ENCODE peak calls at places on chromosome 15, in ten cellular contexts. E is WERI-Rb-1, K is mucosa of descending colon, U is tibial artery, T is AG04450, Q is neural progenitor cell, O is AG10803, F is B cell, G is H9, C is choroid plexus epithelial cell. Z is an unnamed sample.

GRCh38 chr15:67120839-67121540 is 55.6 kb downstream of the SMAD3 start:
- DNase-seq in T (peak), C (peak), O (peak), G (no peak), U (peak), Q (no peak), K (peak), F (peak), E (no peak), Z (no peak)

GRCh38 chr15:68503791-68504720 is 72.1 kb upstream of the ITGA11 start:
- DNase-seq in T (no peak), F (no peak), K (no peak), C (peak), G (peak), O (peak), E (no peak), U (peak), Q (no peak), Z (no peak)

GRCh38 chr15:85583404-85584390 is 203.3 kb downstream of the AKAP13 start:
- DNase-seq in K (no peak), C (peak), F (peak), U (no peak), G (no peak), Q (peak), O (peak), T (no peak), E (peak), Z (peak)

GRCh38 chr15:101039461-101039860 is 120.3 kb downstream of the LRRK1 start:
- DNase-seq in O (peak), T (no peak), E (no peak), U (peak), G (peak), C (peak), K (no peak), F (no peak), Q (no peak), Z (no peak)

GRCh38 chr15:92650256-92650655 is 5.3 kb downstream of the FAM174B start:
- DNase-seq in T (no peak), K (no peak), E (peak), U (no peak), G (no peak), F (no peak), Q (no peak), O (no peak), C (peak), Z (no peak)

GRCh38 chr15:89129123-89129815 is 41.0 kb downstream of the ABHD2 start:
- DNase-seq in C (peak), Q (peak), G (peak), O (no peak), U (peak), K (no peak), E (peak), T (no peak), F (peak), Z (peak)

GRCh38 chr15:51075364-51075763 is 19.3 kb downstream of the TNFAIP8L3 start:
- DNase-seq in T (no peak), G (no peak), Q (no peak), U (peak), C (no peak), F (no peak), E (no peak), K (no peak), O (peak), Z (no peak)

GRCh38 chr15:29805043-29805707 is 17.1 kb downstream of the TJP1 start:
- DNase-seq in U (no peak), C (peak), O (peak), Q (no peak), T (peak), K (no peak), F (no peak), G (no peak), E (no peak), Z (no peak)

GRCh38 chr15:92149029-92149428 is 244.7 kb upstream of the ST8SIA2 start:
- DNase-seq in Q (no peak), C (no peak), U (no peak), E (no peak), T (no peak), O (peak), G (no peak), K (no peak), F (no peak), Z (no peak)

GRCh38 chr15:65245096-65245849 is 34.0 kb upstream of the CILP start:
- DNase-seq in U (no peak), C (peak), O (peak), E (peak), F (no peak), G (no peak), K (peak), Q (no peak), T (peak), Z (no peak)

GRCh38 chr15:75672111-75672602 is 24.4 kb downstream of the SNX33 start:
- DNase-seq in E (peak), U (peak), O (no peak), F (no peak), K (no peak), Q (no peak), G (no peak), T (no peak), C (no peak), Z (no peak)

GRCh38 chr15:93070136-93070535 is 18.9 kb downstream of the RGMA start:
- DNase-seq in O (no peak), T (no peak), G (no peak), C (no peak), Q (no peak), E (no peak), K (no peak), F (no peak), U (no peak), Z (no peak)

GRCh38 chr15:71207141-71207540 is 91.9 kb downstream of the THSD4 start:
- DNase-seq in E (no peak), U (no peak), T (no peak), C (no peak), F (no peak), O (no peak), K (no peak), G (no peak), Q (no peak), Z (no peak)

GRCh38 chr15:48358229-48358641 is 27.0 kb downstream of the DUT start:
- DNase-seq in U (no peak), E (no peak), F (no peak), G (no peak), Q (peak), C (peak), K (no peak), O (peak), T (no peak), Z (no peak)

GRCh38 chr15:33737687-33738606 is 230.3 kb upstream of the CHRM5 start:
- DNase-seq in O (peak), G (peak), F (no peak), T (no peak), U (no peak), C (peak), Q (peak), K (no peak), E (peak), Z (peak)

GRCh38 chr15:49383266-49383665 is 39.8 kb upstream of the FGF7 start:
- DNase-seq in G (no peak), Q (no peak), E (no peak), O (peak), U (no peak), C (peak), T (peak), K (no peak), F (no peak), Z (no peak)

GRCh38 chr15:67755264-67755663 is 70.0 kb upstream of the SKOR1 start:
- DNase-seq in O (no peak), U (no peak), G (no peak), T (no peak), C (no peak), K (no peak), F (no peak), Q (no peak), E (no peak), Z (no peak)

GRCh38 chr15:87212041-87212440 is 1044.5 kb downstream of the NTRK3 start:
- DNase-seq in C (no peak), K (no peak), O (no peak), G (no peak), Q (no peak), E (no peak), T (no peak), F (no peak), U (no peak), Z (no peak)

GRCh38 chr15:84828433-84828908 is 11.3 kb downstream of the ALPK3 start:
- DNase-seq in E (no peak), C (peak), K (no peak), O (no peak), U (no peak), G (no peak), T (no peak), Q (no peak), F (no peak), Z (no peak)

GRCh38 chr15:96619171-96619570 is 288.7 kb downstream of the NR2F2 start:
- DNase-seq in C (no peak), O (no peak), E (no peak), K (no peak), U (no peak), T (no peak), F (no peak), Q (peak), G (no peak), Z (no peak)

GRCh38 chr15:49521802-49522201 is 98.8 kb downstream of the FGF7 start:
- DNase-seq in T (no peak), U (no peak), G (no peak), K (no peak), C (peak), Q (no peak), E (peak), O (no peak), F (no peak), Z (no peak)

GRCh38 chr15:60528530-60528929 is 49.6 kb upstream of the ICE2 start:
- DNase-seq in K (no peak), Q (no peak), U (no peak), E (no peak), G (no peak), F (no peak), C (peak), T (no peak), O (no peak), Z (no peak)

GRCh38 chr15:34102175-34102925 is 467 bp downstream of the PGBD4 start:
- DNase-seq in U (no peak), C (peak), G (no peak), E (no peak), O (no peak), F (no peak), T (no peak), Q (no peak), K (no peak), Z (no peak)

GRCh38 chr15:77440378-77440999 is 19.8 kb downstream of the HMG20A start:
- DNase-seq in E (no peak), K (no peak), Q (no peak), O (peak), C (peak), T (no peak), U (no peak), G (no peak), F (no peak), Z (no peak)

GRCh38 chr15:71375934-71376333 is 260.7 kb downstream of the THSD4 start:
- DNase-seq in O (no peak), E (no peak), K (no peak), C (no peak), F (no peak), U (no peak), G (no peak), Q (no peak), T (no peak), Z (no peak)

GRCh38 chr15:73965730-73966103 is 26.4 kb downstream of the STOML1 start:
- DNase-seq in K (no peak), E (no peak), O (peak), C (peak), U (no peak), G (no peak), F (no peak), Q (no peak), T (no peak), Z (no peak)

GRCh38 chr15:73964736-73965093 is 27.4 kb downstream of the STOML1 start:
- DNase-seq in O (peak), U (peak), C (peak), T (peak), G (peak), K (peak), Q (peak), F (peak), E (peak), Z (peak)

GRCh38 chr15:73968461-73968860 is 23.6 kb downstream of the STOML1 start:
- DNase-seq in Q (no peak), E (no peak), O (no peak), C (no peak), G (no peak), F (no peak), T (no peak), U (no peak), K (no peak), Z (no peak)

GRCh38 chr15:73962409-73962808 is 29.7 kb downstream of the STOML1 start:
- DNase-seq in K (no peak), F (peak), E (no peak), G (no peak), T (no peak), O (peak), U (no peak), Q (no peak), C (no peak), Z (no peak)

DNA sequence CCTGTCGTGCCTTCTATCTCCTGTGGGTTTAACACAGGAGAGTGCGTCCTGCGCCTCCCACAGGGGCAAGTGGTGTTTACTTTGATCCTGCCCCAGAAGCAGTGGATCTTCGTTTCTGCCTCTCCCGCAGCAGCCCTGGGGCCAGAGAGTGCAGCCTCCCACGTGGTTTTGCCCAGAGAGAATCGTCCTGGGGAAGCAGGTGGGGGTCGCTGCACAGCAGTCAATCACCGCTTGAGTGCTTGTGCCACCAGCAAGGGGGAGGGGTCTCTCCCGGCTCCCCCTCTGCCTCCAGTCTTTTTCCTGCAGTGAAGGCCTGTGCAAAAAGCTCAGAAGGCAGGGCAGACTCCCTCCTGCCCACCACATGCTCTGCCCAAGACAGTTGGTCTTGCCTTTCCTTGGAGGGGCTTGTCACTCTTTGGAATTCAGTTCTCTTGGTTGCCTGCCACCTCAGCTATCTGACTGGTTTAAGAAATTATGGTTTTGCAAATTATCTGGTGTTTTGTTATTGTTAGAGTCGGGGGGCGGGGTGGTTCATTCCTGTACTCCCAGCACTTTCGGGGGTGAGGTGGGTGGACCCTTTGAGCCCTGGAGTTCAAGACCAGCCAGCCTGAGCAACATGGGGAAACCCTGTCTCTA is 26.9 kb downstream of the STOML1 start:
- DNase-seq in E (no peak), F (no peak), T (no peak), C (no peak), O (no peak), K (no peak), Q (peak), G (peak), U (peak), Z (peak)
- TF ChIP-seq CTCF in E (no peak), F (peak), T (no peak), C (no peak), O (no peak), K (no peak), Q (no peak), G (peak), U (no peak), Z (no peak)

GRCh38 chr15:69838338-69838737 is 259.4 kb downstream of the TLE3 start:
- DNase-seq in F (no peak), Q (no peak), O (no peak), T (no peak), G (no peak), U (no peak), C (no peak), K (no peak), E (no peak), Z (no peak)

GRCh38 chr15:69834756-69835155 is 263.0 kb downstream of the TLE3 start:
- DNase-seq in K (no peak), F (no peak), E (no peak), Q (peak), C (peak), G (no peak), O (no peak), U (no peak), T (no peak), Z (no peak)

GRCh38 chr15:69834256-69834655 is 263.5 kb downstream of the TLE3 start:
- DNase-seq in O (no peak), G (no peak), K (no peak), C (no peak), U (no peak), F (no peak), E (no peak), Q (no peak), T (no peak), Z (no peak)

GRCh38 chr15:69838951-69839350 is 258.8 kb downstream of the TLE3 start:
- DNase-seq in Q (no peak), K (no peak), T (no peak), F (no peak), E (no peak), U (no peak), O (no peak), C (no peak), G (no peak), Z (no peak)

DNA sequence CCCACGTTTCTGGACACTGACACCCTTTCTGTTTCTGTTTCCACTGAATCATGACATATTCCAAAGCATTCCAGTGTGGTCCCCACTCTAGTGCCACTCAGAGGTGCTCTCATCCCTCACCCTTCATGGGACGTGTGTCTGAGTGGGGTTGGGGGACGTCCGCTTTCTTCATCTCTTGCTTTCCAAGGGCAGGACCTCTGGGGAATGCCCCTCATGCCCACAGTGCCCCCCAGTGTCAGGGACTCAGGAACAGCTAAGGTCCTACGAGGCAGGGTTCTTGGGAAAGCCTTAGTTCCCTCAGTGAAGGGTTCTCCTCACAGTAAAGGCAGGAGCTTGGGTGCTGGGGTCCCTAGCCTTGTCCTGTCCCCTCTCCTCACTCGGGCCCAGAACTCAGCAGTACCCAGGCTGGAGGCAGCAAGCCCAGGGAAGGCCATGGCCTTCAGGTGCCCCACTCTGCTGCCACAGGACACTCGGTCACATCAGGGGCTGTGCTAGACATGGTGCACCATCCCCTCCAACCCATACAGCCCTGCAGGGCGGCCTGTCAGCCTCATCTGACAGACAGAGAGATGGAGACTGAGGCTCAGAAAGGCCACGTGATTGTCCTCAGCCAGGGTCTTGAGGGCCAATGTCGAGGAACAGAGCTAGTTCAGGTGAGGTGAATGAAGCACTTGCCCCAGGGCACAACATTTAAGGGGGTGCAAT is 261.0 kb downstream of the TLE3 start:
- DNase-seq in E (no peak), K (no peak), U (no peak), C (no peak), F (no peak), G (no peak), T (no peak), Q (no peak), O (no peak), Z (no peak)
- TF ChIP-seq CTCF in E (no peak), K (no peak), U (no peak), C (no peak), F (no peak), G (no peak), T (no peak), Q (no peak), O (no peak), Z (no peak)

GRCh38 chr15:30997270-30997669 is 5.8 kb upstream of the MTMR10 start:
- DNase-seq in E (no peak), G (no peak), K (no peak), F (no peak), C (no peak), Q (no peak), T (no peak), U (no peak), O (no peak), Z (no peak)
- TF ChIP-seq CTCF in E (peak), G (no peak), K (no peak), F (no peak), C (no peak), Q (no peak), T (no peak), U (no peak), O (no peak), Z (no peak)

GRCh38 chr15:40137011-40137906 is 23.6 kb upstream of the BUB1B start:
- DNase-seq in U (no peak), E (peak), K (no peak), T (no peak), G (peak), O (no peak), Q (peak), F (no peak), C (no peak), Z (no peak)
- TF ChIP-seq CTCF in U (no peak), E (no peak), K (no peak), T (no peak), G (peak), O (no peak), Q (no peak), F (no peak), C (no peak), Z (no peak)

GRCh38 chr15:78831229-78832207 is 20.3 kb upstream of the ADAMTS7 start:
- DNase-seq in Q (no peak), U (no peak), C (no peak), K (no peak), F (no peak), E (no peak), G (no peak), O (no peak), T (no peak), Z (no peak)
- TF ChIP-seq CTCF in Q (no peak), U (no peak), C (no peak), K (no peak), F (no peak), E (no peak), G (no peak), O (no peak), T (no peak), Z (no peak)

GRCh38 chr15:45199136-45199810 is 11.5 kb upstream of the SHF start:
- DNase-seq in C (no peak), Q (peak), O (no peak), E (no peak), K (peak), G (peak), F (peak), T (no peak), U (no peak), Z (no peak)
- TF ChIP-seq CTCF in C (no peak), Q (no peak), O (no peak), E (no peak), K (no peak), G (no peak), F (peak), T (no peak), U (no peak), Z (no peak)

GRCh38 chr15:73464602-73465001 is 21.6 kb downstream of the REC114 start:
- DNase-seq in O (no peak), Q (peak), K (no peak), G (peak), T (no peak), F (no peak), C (peak), U (no peak), E (no peak), Z (no peak)
- TF ChIP-seq CTCF in O (peak), Q (peak), K (no peak), G (peak), T (peak), F (no peak), C (peak), U (no peak), E (peak), Z (no peak)

Z was measured in nephron progenitor cell.